ENCODE peak calls at places on chromosomes 11 and 22, in four cellular contexts. One of them, this sample, is unnamed. For H3K9me3, the result is how much of the 10 kb centered on the place peaks cover.

GRCh38 chr11:8039530-8040260 is 41.3 kb upstream of the TUB start:
- DNase-seq in A549: no peak
- DNase-seq in tibial nerve: no peak
- DNase-seq in ovary: peak
- DNase-seq in this sample: no peak

GRCh38 chr22:41288245-41288946 is 2.4 kb upstream of the RANGAP1 start:
- DNase-seq in A549: peak
- DNase-seq in tibial nerve: no peak
- DNase-seq in ovary: no peak
- DNase-seq in this sample: peak

GRCh38 chr22:45996241-45997076 is 19.5 kb upstream of the WNT7B start:
- DNase-seq in A549: no peak
- DNase-seq in tibial nerve: no peak
- DNase-seq in ovary: peak
- DNase-seq in this sample: peak

GRCh38 chr11:128522943-128523518 is 64.3 kb downstream of the ETS1 start:
- DNase-seq in A549: no peak
- DNase-seq in tibial nerve: no peak
- DNase-seq in ovary: no peak
- DNase-seq in this sample: no peak

GRCh38 chr11:101129203-101129943 is at the start of gene PGR:
- DNase-seq in A549: no peak
- DNase-seq in tibial nerve: peak
- DNase-seq in ovary: peak
- DNase-seq in this sample: no peak

GRCh38 chr11:116167706-116168458 is 604.9 kb downstream of the BUD13 start:
- DNase-seq in A549: no peak
- DNase-seq in tibial nerve: no peak
- DNase-seq in ovary: no peak
- DNase-seq in this sample: no peak

GRCh38 chr11:93287434-93287833 is 43.1 kb upstream of the DEUP1 start:
- DNase-seq in A549: no peak
- DNase-seq in tibial nerve: no peak
- DNase-seq in ovary: no peak
- DNase-seq in this sample: no peak

GRCh38 chr22:40418366-40419201 is 48.2 kb downstream of the SGSM3 start:
- DNase-seq in A549: no peak
- DNase-seq in tibial nerve: no peak
- DNase-seq in ovary: no peak
- DNase-seq in this sample: peak

GRCh38 chr11:90465553-90465952 is 242.7 kb upstream of the CHORDC1 start:
- DNase-seq in A549: no peak
- DNase-seq in tibial nerve: no peak
- DNase-seq in ovary: no peak
- DNase-seq in this sample: no peak
- TF ChIP-seq EP300 in A549: no peak
- TF ChIP-seq EP300 in tibial nerve: no peak
- TF ChIP-seq EP300 in ovary: no peak
- TF ChIP-seq EP300 in this sample: no peak

GRCh38 chr11:70525466-70525865 is 127.1 kb downstream of the CTTN start:
- DNase-seq in A549: no peak
- DNase-seq in tibial nerve: no peak
- DNase-seq in ovary: no peak
- DNase-seq in this sample: no peak

GRCh38 chr11:70527429-70528045 is 129.2 kb downstream of the CTTN start:
- DNase-seq in A549: no peak
- DNase-seq in tibial nerve: no peak
- DNase-seq in ovary: no peak
- DNase-seq in this sample: no peak

GRCh38 chr11:70525006-70525405 is 126.7 kb downstream of the CTTN start:
- DNase-seq in A549: no peak
- DNase-seq in tibial nerve: no peak
- DNase-seq in ovary: no peak
- DNase-seq in this sample: no peak

GRCh38 chr11:70527046-70527395 is 128.7 kb downstream of the CTTN start:
- DNase-seq in A549: no peak
- DNase-seq in tibial nerve: no peak
- DNase-seq in ovary: no peak
- DNase-seq in this sample: no peak

GRCh38 chr11:70526116-70527045 is 128.1 kb downstream of the CTTN start:
- DNase-seq in A549: no peak
- DNase-seq in tibial nerve: no peak
- DNase-seq in ovary: no peak
- DNase-seq in this sample: no peak
- H3K9me3 ChIP-seq in A549: under half
- H3K9me3 ChIP-seq in tibial nerve: under half
- H3K9me3 ChIP-seq in ovary: under half
- H3K9me3 ChIP-seq in this sample: under half

DNA sequence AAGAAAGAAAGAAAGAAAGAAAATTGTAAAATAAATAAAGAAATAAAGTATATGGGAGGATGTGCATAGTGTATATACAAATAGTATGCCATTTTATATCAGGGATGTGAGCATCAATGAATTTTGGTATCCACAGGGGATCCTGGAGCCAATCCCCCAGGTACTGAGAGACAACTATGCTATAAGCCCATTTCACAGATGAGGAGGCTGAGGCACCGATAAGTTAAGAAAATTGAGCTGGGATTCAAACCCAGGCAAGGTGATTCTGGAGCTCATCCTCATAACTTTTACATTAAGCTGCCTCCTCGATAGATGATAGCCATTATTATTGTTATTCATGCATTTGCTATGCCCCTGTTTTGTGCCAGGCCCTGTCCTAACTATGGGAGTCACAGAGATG is 47.0 kb upstream of the ACCSL start:
- DNase-seq in A549: no peak
- DNase-seq in tibial nerve: no peak
- DNase-seq in ovary: no peak
- DNase-seq in this sample: no peak
- TF ChIP-seq EP300 in A549: no peak
- TF ChIP-seq EP300 in tibial nerve: no peak
- TF ChIP-seq EP300 in ovary: no peak
- TF ChIP-seq EP300 in this sample: no peak

GRCh38 chr22:25765801-25766200 is 23.8 kb downstream of the MYO18B start:
- DNase-seq in A549: no peak
- DNase-seq in tibial nerve: no peak
- DNase-seq in ovary: no peak
- DNase-seq in this sample: no peak

GRCh38 chr22:25765016-25765367 is 23.0 kb downstream of the MYO18B start:
- DNase-seq in A549: no peak
- DNase-seq in tibial nerve: no peak
- DNase-seq in ovary: no peak
- DNase-seq in this sample: no peak

GRCh38 chr22:25763239-25763777 is 21.3 kb downstream of the MYO18B start:
- DNase-seq in A549: no peak
- DNase-seq in tibial nerve: no peak
- DNase-seq in ovary: no peak
- DNase-seq in this sample: no peak

GRCh38 chr22:25766418-25766817 is 24.4 kb downstream of the MYO18B start:
- DNase-seq in A549: no peak
- DNase-seq in tibial nerve: no peak
- DNase-seq in ovary: no peak
- DNase-seq in this sample: no peak

DNA sequence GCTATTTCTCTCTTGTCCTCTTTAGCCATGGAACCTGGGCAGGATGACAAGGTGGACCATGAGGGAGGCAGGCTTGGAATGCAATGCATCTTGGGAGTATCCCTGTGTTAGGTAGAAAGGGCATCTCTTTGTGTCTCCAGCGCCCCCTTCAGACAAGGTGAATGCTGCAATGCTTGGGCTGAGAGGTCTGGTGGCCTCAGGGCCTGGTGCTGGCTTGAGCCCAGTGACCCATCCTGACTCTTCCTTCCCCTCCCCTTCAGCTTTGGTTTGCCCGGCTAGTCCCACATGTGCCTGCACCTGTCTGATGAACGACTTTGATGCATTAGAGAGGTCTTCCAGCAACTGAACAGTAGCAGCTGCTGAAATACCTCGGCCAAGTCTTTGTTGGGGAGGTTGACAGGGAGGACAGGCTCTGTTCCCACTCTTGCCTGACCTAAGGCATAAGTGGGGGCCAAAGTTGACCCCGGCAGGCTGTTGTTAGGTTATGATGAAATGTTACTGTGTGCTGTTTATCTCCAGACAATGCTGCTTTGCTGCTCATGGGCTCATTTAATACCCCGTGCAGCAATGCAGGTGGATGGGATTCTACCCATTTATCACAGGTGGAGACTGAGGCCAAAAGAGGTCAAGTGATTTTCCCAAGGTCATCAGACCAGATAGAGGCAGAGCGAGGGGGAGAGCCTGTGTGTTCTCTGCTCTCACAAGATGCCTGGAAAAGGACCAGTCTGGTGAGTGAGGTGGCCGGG is 22.5 kb downstream of the MYO18B start:
- DNase-seq in A549: no peak
- DNase-seq in tibial nerve: no peak
- DNase-seq in ovary: no peak
- DNase-seq in this sample: no peak
- H3K9me3 ChIP-seq in A549: under half
- H3K9me3 ChIP-seq in tibial nerve: under half
- H3K9me3 ChIP-seq in ovary: under half
- H3K9me3 ChIP-seq in this sample: under half